ENCODE peak calls at places on chromosomes 16 and 17, in nine cellular contexts. One of them, this sample, is unnamed.

GRCh38 chr16:46482895-46483294 is 138.3 kb downstream of the SHCBP1 start:
- DNase-seq in cardiac muscle cell: no peak
- DNase-seq in A549: peak; percentile 4
- DNase-seq in kidney: no peak
- DNase-seq in psoas muscle: no peak
- DNase-seq in PC-9: no peak
- DNase-seq in fibroblast of lung: no peak
- DNase-seq in IMR-90: no peak
- DNase-seq in CD4-positive, alpha-beta memory T cell: no peak
- DNase-seq in this sample: no peak

GRCh38 chr17:57044976-57045867 is 39.8 kb upstream of the AKAP1 start:
- DNase-seq in cardiac muscle cell: no peak
- DNase-seq in A549: no peak
- DNase-seq in kidney: peak; percentile 70
- DNase-seq in psoas muscle: no peak
- DNase-seq in PC-9: no peak
- DNase-seq in fibroblast of lung: no peak
- DNase-seq in IMR-90: no peak
- DNase-seq in CD4-positive, alpha-beta memory T cell: no peak
- DNase-seq in this sample: no peak

GRCh38 chr17:83053779-83054451 is 25.5 kb upstream of the METRNL start:
- DNase-seq in cardiac muscle cell: no peak
- DNase-seq in A549: no peak
- DNase-seq in kidney: peak; percentile 81
- DNase-seq in psoas muscle: no peak
- DNase-seq in PC-9: no peak
- DNase-seq in fibroblast of lung: no peak
- DNase-seq in IMR-90: no peak
- DNase-seq in CD4-positive, alpha-beta memory T cell: no peak
- DNase-seq in this sample: no peak

GRCh38 chr16:52963471-52963870 is 89.2 kb downstream of the CHD9NB start:
- DNase-seq in cardiac muscle cell: no peak
- DNase-seq in A549: no peak
- DNase-seq in kidney: no peak
- DNase-seq in psoas muscle: no peak
- DNase-seq in PC-9: no peak
- DNase-seq in fibroblast of lung: no peak
- DNase-seq in IMR-90: no peak
- DNase-seq in CD4-positive, alpha-beta memory T cell: no peak
- DNase-seq in this sample: no peak

GRCh38 chr17:57852955-57853328 is 3.1 kb upstream of the MRPS23 start:
- DNase-seq in cardiac muscle cell: no peak
- DNase-seq in A549: no peak
- DNase-seq in kidney: no peak
- DNase-seq in psoas muscle: no peak
- DNase-seq in PC-9: no peak
- DNase-seq in fibroblast of lung: no peak
- DNase-seq in IMR-90: no peak
- DNase-seq in CD4-positive, alpha-beta memory T cell: no peak
- DNase-seq in this sample: no peak

GRCh38 chr17:78374631-78375274 is 3.7 kb upstream of the PGS1 start:
- DNase-seq in cardiac muscle cell: no peak
- DNase-seq in A549: no peak
- DNase-seq in kidney: no peak
- DNase-seq in psoas muscle: no peak
- DNase-seq in PC-9: no peak
- DNase-seq in fibroblast of lung: peak; percentile 93
- DNase-seq in IMR-90: peak; percentile 90
- DNase-seq in CD4-positive, alpha-beta memory T cell: no peak
- DNase-seq in this sample: no peak

GRCh38 chr17:41339571-41340169 is 11.0 kb downstream of the KRT33A start:
- DNase-seq in cardiac muscle cell: no peak
- DNase-seq in A549: no peak
- DNase-seq in kidney: no peak
- DNase-seq in psoas muscle: no peak
- DNase-seq in PC-9: peak; percentile 33
- DNase-seq in fibroblast of lung: no peak
- DNase-seq in IMR-90: no peak
- DNase-seq in CD4-positive, alpha-beta memory T cell: no peak
- DNase-seq in this sample: no peak

GRCh38 chr17:28864991-28865849 is 10.4 kb downstream of the ERAL1 start:
- DNase-seq in cardiac muscle cell: no peak
- DNase-seq in A549: no peak
- DNase-seq in kidney: no peak
- DNase-seq in psoas muscle: no peak
- DNase-seq in PC-9: no peak
- DNase-seq in fibroblast of lung: no peak
- DNase-seq in IMR-90: no peak
- DNase-seq in CD4-positive, alpha-beta memory T cell: no peak
- DNase-seq in this sample: no peak

GRCh38 chr17:39099686-39100293 is 51.6 kb downstream of the PLXDC1 start:
- DNase-seq in cardiac muscle cell: peak; percentile 39
- DNase-seq in A549: no peak
- DNase-seq in kidney: no peak
- DNase-seq in psoas muscle: peak; percentile 37
- DNase-seq in PC-9: no peak
- DNase-seq in fibroblast of lung: peak; percentile 67
- DNase-seq in IMR-90: peak; percentile 62
- DNase-seq in CD4-positive, alpha-beta memory T cell: no peak
- DNase-seq in this sample: no peak

GRCh38 chr16:13070268-13070667 is 168.9 kb downstream of the SHISA9 start:
- DNase-seq in cardiac muscle cell: no peak
- DNase-seq in A549: no peak
- DNase-seq in kidney: no peak
- DNase-seq in psoas muscle: no peak
- DNase-seq in PC-9: no peak
- DNase-seq in fibroblast of lung: no peak
- DNase-seq in IMR-90: no peak
- DNase-seq in CD4-positive, alpha-beta memory T cell: no peak
- DNase-seq in this sample: no peak

GRCh38 chr17:1641065-1641403 is 4.5 kb downstream of the SCARF1 start:
- DNase-seq in cardiac muscle cell: no peak
- DNase-seq in A549: no peak
- DNase-seq in kidney: no peak
- DNase-seq in psoas muscle: no peak
- DNase-seq in PC-9: no peak
- DNase-seq in fibroblast of lung: no peak
- DNase-seq in IMR-90: no peak
- DNase-seq in CD4-positive, alpha-beta memory T cell: no peak
- DNase-seq in this sample: no peak

GRCh38 chr17:1087381-1088241 is 90.7 kb downstream of the TIMM22 start:
- DNase-seq in cardiac muscle cell: peak; percentile 50
- DNase-seq in A549: peak; percentile 84
- DNase-seq in kidney: peak; percentile 91
- DNase-seq in psoas muscle: peak; percentile 58
- DNase-seq in PC-9: peak; percentile 93
- DNase-seq in fibroblast of lung: peak; percentile 59
- DNase-seq in IMR-90: no peak
- DNase-seq in CD4-positive, alpha-beta memory T cell: no peak
- DNase-seq in this sample: peak; percentile 47

GRCh38 chr16:25176136-25176535 is 40.6 kb upstream of the AQP8 start:
- DNase-seq in cardiac muscle cell: peak; percentile 72
- DNase-seq in A549: no peak
- DNase-seq in kidney: no peak
- DNase-seq in psoas muscle: no peak
- DNase-seq in PC-9: no peak
- DNase-seq in fibroblast of lung: no peak
- DNase-seq in IMR-90: no peak
- DNase-seq in CD4-positive, alpha-beta memory T cell: no peak
- DNase-seq in this sample: no peak

GRCh38 chr16:84502075-84502474 is 2.4 kb downstream of the MEAK7 start:
- DNase-seq in cardiac muscle cell: no peak
- DNase-seq in A549: no peak
- DNase-seq in kidney: peak; percentile 49
- DNase-seq in psoas muscle: no peak
- DNase-seq in PC-9: peak; percentile 86
- DNase-seq in fibroblast of lung: no peak
- DNase-seq in IMR-90: no peak
- DNase-seq in CD4-positive, alpha-beta memory T cell: no peak
- DNase-seq in this sample: no peak

GRCh38 chr16:84505249-84506156 is 1.0 kb upstream of the MEAK7 start:
- DNase-seq in cardiac muscle cell: no peak
- DNase-seq in A549: no peak
- DNase-seq in kidney: no peak
- DNase-seq in psoas muscle: no peak
- DNase-seq in PC-9: no peak
- DNase-seq in fibroblast of lung: no peak
- DNase-seq in IMR-90: no peak
- DNase-seq in CD4-positive, alpha-beta memory T cell: no peak
- DNase-seq in this sample: no peak

GRCh38 chr16:84502581-84502980 is 1.9 kb downstream of the MEAK7 start:
- DNase-seq in cardiac muscle cell: no peak
- DNase-seq in A549: no peak
- DNase-seq in kidney: no peak
- DNase-seq in psoas muscle: no peak
- DNase-seq in PC-9: peak; percentile 38
- DNase-seq in fibroblast of lung: peak; percentile 38
- DNase-seq in IMR-90: no peak
- DNase-seq in CD4-positive, alpha-beta memory T cell: no peak
- DNase-seq in this sample: no peak

GRCh38 chr16:84504420-84505248 is at the start of gene MEAK7:
- DNase-seq in cardiac muscle cell: peak; percentile 99
- DNase-seq in A549: peak; percentile 98
- DNase-seq in kidney: peak; percentile 99
- DNase-seq in psoas muscle: peak; percentile 99
- DNase-seq in PC-9: peak; percentile 99
- DNase-seq in fibroblast of lung: peak; percentile 98
- DNase-seq in IMR-90: peak; percentile 98
- DNase-seq in CD4-positive, alpha-beta memory T cell: peak; percentile 96
- DNase-seq in this sample: peak; percentile 97

DNA sequence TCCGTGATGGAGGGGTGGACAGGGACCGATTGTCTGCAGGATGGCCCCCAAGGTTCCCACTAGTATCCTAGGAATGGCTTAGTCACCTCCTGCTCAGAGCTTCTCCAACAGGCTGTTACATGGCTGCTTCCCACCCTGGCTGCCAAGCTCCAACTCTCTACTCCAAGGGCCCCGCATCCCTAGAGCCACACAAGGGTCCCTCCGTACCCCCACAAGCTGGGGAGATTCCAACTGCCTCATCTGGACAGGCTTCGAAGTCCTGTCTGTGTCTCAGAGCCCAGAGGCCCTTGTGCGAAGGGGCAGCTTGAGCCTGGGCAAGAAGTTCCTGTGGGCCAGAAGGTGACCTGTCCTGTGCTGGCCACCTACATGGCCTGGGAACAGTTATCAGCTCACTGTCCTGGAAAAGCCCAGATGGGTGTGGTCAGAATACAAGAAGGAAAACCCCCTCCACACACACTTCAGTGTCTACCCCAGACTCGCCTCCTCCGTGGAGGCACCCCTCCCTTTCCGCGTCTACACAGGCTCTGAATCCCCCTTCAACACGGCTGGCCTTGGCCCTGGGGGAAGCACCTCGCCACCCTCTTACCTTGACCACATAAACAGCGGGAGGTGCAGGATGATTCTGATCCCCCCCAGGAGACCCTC is 586 bp downstream of the MEAK7 start:
- DNase-seq in cardiac muscle cell: no peak
- DNase-seq in A549: peak; percentile 31
- DNase-seq in kidney: no peak
- DNase-seq in psoas muscle: no peak
- DNase-seq in PC-9: peak; percentile 48
- DNase-seq in fibroblast of lung: peak; percentile 56
- DNase-seq in IMR-90: peak; percentile 55
- DNase-seq in CD4-positive, alpha-beta memory T cell: no peak
- DNase-seq in this sample: no peak
- H3K4me1 ChIP-seq in cardiac muscle cell: no peaks in the 10 kb centered on the region
- H3K4me1 ChIP-seq in A549: peaks cover 66% of the 10 kb centered on the region
- H3K4me1 ChIP-seq in kidney: peaks cover 4% of the 10 kb centered on the region
- H3K4me1 ChIP-seq in psoas muscle: peaks cover 12% of the 10 kb centered on the region
- H3K4me1 ChIP-seq in PC-9: peaks cover 66% of the 10 kb centered on the region
- H3K4me1 ChIP-seq in fibroblast of lung: peaks cover 16% of the 10 kb centered on the region
- H3K4me1 ChIP-seq in IMR-90: peaks cover 16% of the 10 kb centered on the region
- H3K4me1 ChIP-seq in CD4-positive, alpha-beta memory T cell: peaks cover 50% of the 10 kb centered on the region
- H3K4me1 ChIP-seq in this sample: peaks cover 7% of the 10 kb centered on the region

DNA sequence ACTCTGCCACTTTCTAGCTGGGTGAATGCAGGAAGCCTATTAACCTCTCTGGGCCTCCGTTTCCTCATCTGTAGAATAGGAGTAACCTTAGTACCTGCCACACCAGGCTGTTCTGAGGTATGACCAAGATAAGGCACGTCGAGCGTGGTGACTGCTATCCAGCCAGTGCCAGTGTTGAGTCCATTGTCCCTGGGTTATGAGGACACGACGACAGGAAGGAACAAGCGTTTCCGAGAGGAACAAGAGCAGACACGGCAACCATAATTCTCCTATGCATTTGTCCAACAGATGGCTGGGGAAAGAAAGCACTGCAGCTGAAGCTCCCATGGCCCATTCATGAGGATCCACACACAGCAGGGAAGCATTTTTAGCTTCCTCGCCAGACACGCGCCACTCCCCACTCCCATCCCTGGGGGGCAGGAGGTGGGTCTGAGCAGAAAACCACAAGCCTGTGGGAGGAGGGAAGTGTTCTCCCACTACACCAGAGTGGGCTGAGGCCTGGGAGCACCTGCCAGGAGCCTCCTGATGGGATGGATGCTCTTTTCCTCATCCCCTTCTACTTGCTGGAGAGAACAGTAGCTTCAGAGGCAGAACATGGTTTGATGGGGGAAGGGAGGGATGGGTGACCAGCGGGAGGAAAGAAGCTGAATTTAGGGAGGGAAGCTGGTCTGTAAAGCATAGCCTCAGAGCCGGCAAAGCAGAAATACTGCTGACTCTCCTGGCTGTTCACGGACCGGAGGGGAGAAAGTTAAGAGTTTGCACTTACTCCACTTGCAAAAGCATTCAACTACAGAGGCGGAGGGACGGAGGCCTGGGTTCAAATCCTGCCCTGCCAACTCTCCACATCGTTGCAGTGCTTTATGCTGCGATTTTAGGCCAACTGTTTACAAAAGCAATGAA is 2.7 kb downstream of the COTL1 start:
- DNase-seq in cardiac muscle cell: no peak
- DNase-seq in A549: no peak
- DNase-seq in kidney: peak; percentile 45
- DNase-seq in psoas muscle: no peak
- DNase-seq in PC-9: no peak
- DNase-seq in fibroblast of lung: no peak
- DNase-seq in IMR-90: no peak
- DNase-seq in CD4-positive, alpha-beta memory T cell: no peak
- DNase-seq in this sample: no peak
- H3K4me1 ChIP-seq in cardiac muscle cell: peaks cover 8% of the 10 kb centered on the region
- H3K4me1 ChIP-seq in A549: peaks cover 38% of the 10 kb centered on the region
- H3K4me1 ChIP-seq in kidney: no peaks in the 10 kb centered on the region
- H3K4me1 ChIP-seq in psoas muscle: peaks cover 10% of the 10 kb centered on the region
- H3K4me1 ChIP-seq in PC-9: peaks cover 30% of the 10 kb centered on the region
- H3K4me1 ChIP-seq in fibroblast of lung: peaks cover 27% of the 10 kb centered on the region
- H3K4me1 ChIP-seq in IMR-90: peaks cover 31% of the 10 kb centered on the region
- H3K4me1 ChIP-seq in CD4-positive, alpha-beta memory T cell: peaks cover 67% of the 10 kb centered on the region
- H3K4me1 ChIP-seq in this sample: peaks cover 33% of the 10 kb centered on the region

GRCh38 chr17:76405607-76405966 is 21.2 kb downstream of the SPHK1 start:
- DNase-seq in cardiac muscle cell: no peak
- DNase-seq in A549: no peak
- DNase-seq in kidney: peak; percentile 47
- DNase-seq in psoas muscle: no peak
- DNase-seq in PC-9: no peak
- DNase-seq in fibroblast of lung: no peak
- DNase-seq in IMR-90: no peak
- DNase-seq in CD4-positive, alpha-beta memory T cell: no peak
- DNase-seq in this sample: no peak
- H3K4me1 ChIP-seq in cardiac muscle cell: peaks cover 27% of the 10 kb centered on the region
- H3K4me1 ChIP-seq in A549: no peaks in the 10 kb centered on the region
- H3K4me1 ChIP-seq in kidney: no peaks in the 10 kb centered on the region
- H3K4me1 ChIP-seq in psoas muscle: peaks cover 36% of the 10 kb centered on the region
- H3K4me1 ChIP-seq in PC-9: no peaks in the 10 kb centered on the region
- H3K4me1 ChIP-seq in fibroblast of lung: no peaks in the 10 kb centered on the region
- H3K4me1 ChIP-seq in IMR-90: peaks cover 7% of the 10 kb centered on the region
- H3K4me1 ChIP-seq in CD4-positive, alpha-beta memory T cell: no peaks in the 10 kb centered on the region
- H3K4me1 ChIP-seq in this sample: no peaks in the 10 kb centered on the region

GRCh38 chr17:81726004-81726403 is 13.9 kb downstream of the SLC25A10 start:
- DNase-seq in cardiac muscle cell: no peak
- DNase-seq in A549: no peak
- DNase-seq in kidney: no peak
- DNase-seq in psoas muscle: no peak
- DNase-seq in PC-9: no peak
- DNase-seq in fibroblast of lung: no peak
- DNase-seq in IMR-90: no peak
- DNase-seq in CD4-positive, alpha-beta memory T cell: no peak
- DNase-seq in this sample: no peak
- H3K4me1 ChIP-seq in cardiac muscle cell: no peaks in the 10 kb centered on the region
- H3K4me1 ChIP-seq in A549: peaks cover 24% of the 10 kb centered on the region
- H3K4me1 ChIP-seq in kidney: peaks cover 8% of the 10 kb centered on the region
- H3K4me1 ChIP-seq in psoas muscle: peaks cover 17% of the 10 kb centered on the region
- H3K4me1 ChIP-seq in PC-9: peaks cover 32% of the 10 kb centered on the region
- H3K4me1 ChIP-seq in fibroblast of lung: peaks cover 8% of the 10 kb centered on the region
- H3K4me1 ChIP-seq in IMR-90: peaks cover under 1% of the 10 kb centered on the region
- H3K4me1 ChIP-seq in CD4-positive, alpha-beta memory T cell: no peaks in the 10 kb centered on the region
- H3K4me1 ChIP-seq in this sample: peaks cover 8% of the 10 kb centered on the region